ENCODE peak calls at places on chromosome 7, in seven cellular contexts. T is stimulated activated CD8-positive, alpha-beta memory T cell treated with anti-CD3 and anti-CD28 coated beads, Interleukin-2, amount 100 ng/mL, for 1 hour; D is activated CD8-positive, alpha-beta T cell treated with anti-CD3 and anti-CD28 coated beads for 36 hours; G is stromal cell of bone marrow; L is NCI-H774; A is fibroblast of lung; B is H4. E is an unnamed sample.

GRCh38 chr7:25181537-25181936 is 46.7 kb downstream of the NPVF start:
- DNase-seq in G (no peak), A (no peak), L (no peak), B (no peak), D (no peak), T (no peak), E (no peak)

GRCh38 chr7:155998766-155999630 is 186.7 kb upstream of the SHH start:
- DNase-seq in A (no peak), D (no peak), G (no peak), L (no peak), T (no peak), B (no peak), E (no peak)

GRCh38 chr7:107070710-107071109 is 26.2 kb downstream of the PRKAR2B start:
- DNase-seq in T (no peak), A (no peak), B (no peak), L (no peak), D (no peak), G (no peak), E (no peak)

GRCh38 chr7:100219271-100219737 is 445 bp upstream of the PVRIG start:
- DNase-seq in T (no peak), A (no peak), B (no peak), G (no peak), L (no peak), D (peak), E (no peak)

GRCh38 chr7:23043441-23043840 is 29.5 kb upstream of the HYCC1 start:
- DNase-seq in T (no peak), A (no peak), G (no peak), B (peak), D (no peak), L (no peak), E (peak)

GRCh38 chr7:97021443-97022261 is 3.0 kb downstream of the DLX5 start:
- DNase-seq in B (no peak), D (no peak), A (no peak), T (no peak), L (no peak), G (no peak), E (no peak)

GRCh38 chr7:98423043-98423442 is 22.2 kb upstream of the BAIAP2L1 start:
- DNase-seq in G (no peak), D (no peak), B (peak), L (peak), T (no peak), A (peak), E (no peak)

GRCh38 chr7:151844080-151844827 is 32.7 kb downstream of the PRKAG2 start:
- DNase-seq in L (no peak), A (peak), G (peak), D (no peak), B (peak), T (no peak), E (no peak)

GRCh38 chr7:98354511-98355249 is 46.2 kb downstream of the BAIAP2L1 start:
- DNase-seq in D (no peak), G (peak), A (peak), B (peak), T (no peak), L (no peak), E (no peak)

GRCh38 chr7:47651355-47652317 is 69.7 kb upstream of the TNS3 start:
- DNase-seq in T (no peak), B (peak), L (no peak), G (peak), D (no peak), A (peak), E (no peak)

GRCh38 chr7:151506901-151507382 is 12.8 kb downstream of the RHEB start:
- DNase-seq in D (no peak), G (no peak), T (no peak), L (peak), A (no peak), B (no peak), E (no peak)

GRCh38 chr7:95473276-95473985 is 12.3 kb upstream of the ASB4 start:
- DNase-seq in A (no peak), B (no peak), G (no peak), L (peak), T (no peak), D (no peak), E (no peak)

GRCh38 chr7:22791204-22792158 is 31.2 kb downstream of the TOMM7 start:
- DNase-seq in B (peak), A (peak), L (no peak), D (no peak), T (no peak), G (no peak), E (no peak)

GRCh38 chr7:158664406-158664805 is 40.2 kb downstream of the NCAPG2 start:
- DNase-seq in G (no peak), A (no peak), L (no peak), T (no peak), D (no peak), B (no peak), E (no peak)

GRCh38 chr7:14754631-14755030 is 147.9 kb downstream of the DGKB start:
- DNase-seq in D (no peak), A (peak), L (no peak), T (no peak), G (peak), B (peak), E (no peak)

GRCh38 chr7:2688409-2689342 is 674 bp downstream of the AMZ1 start:
- DNase-seq in T (no peak), D (peak), L (no peak), B (no peak), A (no peak), G (no peak), E (peak)

GRCh38 chr7:30933124-30933893 is 21.7 kb downstream of the AQP1 start:
- DNase-seq in T (no peak), D (no peak), B (no peak), L (no peak), A (no peak), G (no peak), E (no peak)

GRCh38 chr7:150934045-150934766 is 43.9 kb downstream of the KCNH2 start:
- DNase-seq in D (no peak), A (no peak), B (no peak), G (no peak), L (no peak), T (no peak), E (no peak)

GRCh38 chr7:143073556-143073955 is 21.4 kb downstream of the OR6V1 start:
- DNase-seq in G (no peak), A (no peak), T (no peak), L (no peak), D (no peak), B (no peak), E (no peak)

GRCh38 chr7:27237735-27238334 is 4.8 kb upstream of the EVX1 start:
- DNase-seq in A (no peak), T (no peak), G (peak), L (no peak), D (no peak), B (peak), E (no peak)

GRCh38 chr7:129354428-129355157 is 79.6 kb upstream of the STRIP2 start:
- DNase-seq in B (no peak), T (no peak), A (no peak), D (no peak), L (no peak), G (no peak), E (no peak)

GRCh38 chr7:117489911-117490310 is 10.1 kb downstream of the CFTR start:
- DNase-seq in A (no peak), B (no peak), D (no peak), L (no peak), T (no peak), G (no peak), E (no peak)

GRCh38 chr7:47304727-47305719 is 276.9 kb downstream of the TNS3 start:
- DNase-seq in T (no peak), G (no peak), A (no peak), L (no peak), B (no peak), D (no peak), E (no peak)

GRCh38 chr7:142537760-142538159 is 211.5 kb upstream of the PRSS1 start:
- DNase-seq in B (no peak), G (no peak), A (no peak), L (no peak), T (no peak), D (no peak), E (no peak)

GRCh38 chr7:121555558-121555957 is 159.4 kb upstream of the FAM3C start:
- DNase-seq in D (no peak), L (no peak), A (no peak), B (no peak), G (no peak), T (no peak), E (no peak)

GRCh38 chr7:18086165-18087030 is 58.8 kb upstream of the PRPS1L1 start:
- DNase-seq in T (no peak), B (peak), D (peak), G (no peak), A (no peak), L (no peak), E (no peak)

GRCh38 chr7:121449304-121449703 is 53.2 kb upstream of the FAM3C start:
- DNase-seq in L (no peak), D (no peak), G (no peak), A (peak), B (peak), T (no peak), E (no peak)

GRCh38 chr7:101717986-101718746 is 89.1 kb upstream of the MYL10 start:
- DNase-seq in A (peak), L (no peak), G (peak), D (no peak), B (peak), T (no peak), E (no peak)

GRCh38 chr7:27242046-27242579 is 489 bp upstream of the EVX1 start:
- DNase-seq in A (no peak), L (no peak), G (no peak), D (no peak), T (no peak), B (no peak), E (no peak)

GRCh38 chr7:50851891-50852290 is 69.2 kb upstream of the GRB10 start:
- DNase-seq in G (no peak), T (no peak), D (no peak), B (no peak), A (no peak), L (no peak), E (no peak)

GRCh38 chr7:79459381-79459780 is 5.9 kb upstream of the MAGI2 start:
- DNase-seq in D (no peak), L (no peak), B (no peak), A (peak), G (peak), T (no peak), E (no peak)

GRCh38 chr7:138076196-138076595 is at the start of gene AKR1D1:
- DNase-seq in D (no peak), T (no peak), A (no peak), B (no peak), L (no peak), G (no peak), E (no peak)

GRCh38 chr7:150801946-150802771 is 1.6 kb downstream of the TMEM176A start:
- DNase-seq in A (no peak), L (peak), T (no peak), G (no peak), D (no peak), B (no peak), E (no peak)

GRCh38 chr7:33904680-33905388 is 505 bp upstream of the BMPER start:
- DNase-seq in A (peak), L (no peak), G (peak), T (no peak), B (no peak), D (peak), E (peak)

GRCh38 chr7:115724400-115725056 is 306.0 kb downstream of the TFEC start:
- DNase-seq in G (no peak), L (peak), A (no peak), D (no peak), B (peak), T (no peak), E (no peak)

GRCh38 chr7:46932656-46933424 is 649.1 kb downstream of the TNS3 start:
- DNase-seq in A (peak), D (no peak), L (no peak), G (peak), B (peak), T (no peak), E (no peak)

GRCh38 chr7:104814671-104815400 is 199.2 kb upstream of the KMT2E start:
- DNase-seq in A (no peak), D (no peak), G (no peak), B (no peak), T (no peak), L (no peak), E (no peak)

GRCh38 chr7:134907639-134908038 is 78.7 kb upstream of the AGBL3 start:
- DNase-seq in G (no peak), A (no peak), T (no peak), B (no peak), L (no peak), D (no peak), E (no peak)

GRCh38 chr7:77982926-77983550 is 184.5 kb downstream of the PHTF2 start:
- DNase-seq in L (no peak), G (no peak), B (peak), D (peak), A (no peak), T (no peak), E (no peak)